ENCODE peak calls at places on chromosome 22, in nine cellular contexts. N is heart right ventricle; R is cardiac muscle cell; W is AG04450; B is thoracic aorta; Q is dorsolateral prefrontal cortex; D is suprapubic skin; E is CD4-positive, CD25-positive, alpha-beta regulatory T cell; L is body of pancreas. X is an unnamed sample.

GRCh38 chr22:26597026-26597425 is 7.1 kb upstream of the TPST2 start:
- DNase-seq in N (no peak), R (no peak), W (no peak), B (no peak), Q (no peak), D (no peak), E (no peak), L (no peak), X (no peak)

GRCh38 chr22:50236731-50237409 is 8.0 kb downstream of the TUBGCP6 start:
- DNase-seq in N (no peak), R (no peak), W (no peak), B (no peak), Q (no peak), D (no peak), E (no peak), L (no peak), X (no peak)

GRCh38 chr22:48440673-48441552 is 1386.8 kb downstream of the BRD1 start:
- DNase-seq in N (no peak), R (no peak), W (no peak), B (no peak), Q (no peak), D (no peak), E (no peak), L (no peak), X (no peak)

GRCh38 chr22:25582946-25583345 is 18.5 kb downstream of the GRK3 start:
- DNase-seq in N (no peak), R (peak), W (peak), B (no peak), Q (no peak), D (no peak), E (no peak), L (no peak), X (no peak)

GRCh38 chr22:39317084-39317755 is 2.2 kb downstream of the RPL3 start:
- DNase-seq in N (no peak), R (no peak), W (no peak), B (no peak), Q (no peak), D (no peak), E (no peak), L (peak), X (no peak)

GRCh38 chr22:25833091-25833490 is 91.1 kb downstream of the MYO18B start:
- DNase-seq in N (peak), R (no peak), W (no peak), B (no peak), Q (no peak), D (no peak), E (no peak), L (no peak), X (no peak)

GRCh38 chr22:20183101-20183500 is 32.2 kb upstream of the CCDC188 start:
- DNase-seq in N (no peak), R (no peak), W (no peak), B (no peak), Q (no peak), D (no peak), E (no peak), L (no peak), X (no peak)

GRCh38 chr22:22925795-22926358 is 38.3 kb downstream of the IGLL5 start:
- DNase-seq in N (no peak), R (no peak), W (no peak), B (no peak), Q (no peak), D (no peak), E (no peak), L (no peak), X (no peak)

GRCh38 chr22:44862981-44863860 is 110.8 kb downstream of the ARHGAP8 start:
- DNase-seq in N (no peak), R (no peak), W (no peak), B (no peak), Q (no peak), D (no peak), E (no peak), L (no peak), X (no peak)

GRCh38 chr22:36258750-36259619 is 6.1 kb downstream of the APOL1 start:
- DNase-seq in N (no peak), R (peak), W (no peak), B (no peak), Q (no peak), D (peak), E (no peak), L (no peak), X (no peak)
- H3K27ac ChIP-seq in N (peak), R (no peak), W (no peak), B (no peak), Q (no peak), D (peak), E (peak), L (no peak), X (no peak)

GRCh38 chr22:24495365-24495675 is 188 bp downstream of the UPB1 start:
- DNase-seq in N (no peak), R (no peak), W (no peak), B (no peak), Q (no peak), D (no peak), E (no peak), L (no peak), X (no peak)
- H3K27ac ChIP-seq in N (no peak), R (no peak), W (no peak), B (no peak), Q (no peak), D (no peak), E (no peak), L (no peak), X (no peak)

GRCh38 chr22:35915477-35916013 is 113.1 kb downstream of the RBFOX2 start:
- DNase-seq in N (no peak), R (no peak), W (no peak), B (no peak), Q (no peak), D (no peak), E (no peak), L (no peak), X (no peak)

GRCh38 chr22:35914357-35914664 is 114.3 kb downstream of the RBFOX2 start:
- DNase-seq in N (no peak), R (no peak), W (no peak), B (no peak), Q (no peak), D (no peak), E (no peak), L (no peak), X (no peak)

GRCh38 chr22:35914665-35915476 is 113.8 kb downstream of the RBFOX2 start:
- DNase-seq in N (peak), R (peak), W (peak), B (peak), Q (peak), D (no peak), E (no peak), L (peak), X (peak)

GRCh38 chr22:35912668-35913067 is 116.0 kb downstream of the RBFOX2 start:
- DNase-seq in N (no peak), R (no peak), W (no peak), B (no peak), Q (no peak), D (no peak), E (no peak), L (no peak), X (no peak)

GRCh38 chr22:35913925-35914324 is 114.7 kb downstream of the RBFOX2 start:
- DNase-seq in N (no peak), R (no peak), W (no peak), B (no peak), Q (no peak), D (no peak), E (no peak), L (no peak), X (no peak)
- H3K27ac ChIP-seq in N (peak), R (peak), W (no peak), B (peak), Q (peak), D (peak), E (no peak), L (peak), X (peak)

GRCh38 chr22:28379075-28379806 is 300.4 kb downstream of the TTC28 start:
- DNase-seq in N (no peak), R (peak), W (no peak), B (no peak), Q (no peak), D (no peak), E (no peak), L (no peak), X (no peak)
- H3K27ac ChIP-seq in N (no peak), R (no peak), W (no peak), B (no peak), Q (no peak), D (no peak), E (no peak), L (no peak), X (no peak)

DNA sequence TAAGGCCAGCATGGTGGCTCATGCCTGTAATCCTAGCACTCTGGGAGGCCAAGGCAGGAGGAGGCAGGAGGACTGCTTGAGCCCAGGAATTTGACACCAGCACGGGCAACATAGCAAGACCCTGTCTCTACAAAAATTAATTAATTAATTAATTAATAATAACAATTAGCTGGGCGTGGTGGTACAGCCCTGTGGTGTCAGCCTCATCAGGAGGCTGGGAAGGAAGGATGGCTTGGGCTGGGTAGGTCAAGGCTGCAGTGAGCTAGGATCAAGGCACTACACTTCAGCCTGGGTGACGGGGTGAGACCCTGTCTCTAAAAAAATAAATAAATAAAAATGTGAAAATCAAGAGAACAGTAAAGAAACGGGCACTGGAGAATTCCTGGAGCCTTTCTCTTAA is 1.3 kb downstream of the ARFGAP3 start:
- DNase-seq in N (no peak), R (no peak), W (no peak), B (no peak), Q (no peak), D (no peak), E (no peak), L (no peak), X (no peak)
- H3K27ac ChIP-seq in N (peak), R (peak), W (no peak), B (peak), Q (peak), D (peak), E (peak), L (peak), X (peak)

GRCh38 chr22:46830001-46830715 is 67.7 kb downstream of the TBC1D22A start:
- DNase-seq in N (peak), R (peak), W (no peak), B (no peak), Q (no peak), D (no peak), E (no peak), L (peak), X (no peak)
- H3K27ac ChIP-seq in N (no peak), R (no peak), W (peak), B (no peak), Q (no peak), D (peak), E (no peak), L (no peak), X (no peak)

GRCh38 chr22:19103881-19104821 is 18.1 kb downstream of the DGCR2 start:
- DNase-seq in N (no peak), R (no peak), W (peak), B (no peak), Q (peak), D (no peak), E (no peak), L (peak), X (no peak)
- H3K27ac ChIP-seq in N (no peak), R (peak), W (peak), B (no peak), Q (peak), D (no peak), E (no peak), L (peak), X (no peak)

GRCh38 chr22:24426859-24427499 is 420 bp upstream of the ADORA2A start:
- DNase-seq in N (no peak), R (no peak), W (no peak), B (no peak), Q (no peak), D (no peak), E (no peak), L (no peak), X (no peak)
- H3K27ac ChIP-seq in N (peak), R (no peak), W (no peak), B (no peak), Q (no peak), D (no peak), E (peak), L (no peak), X (peak)

GRCh38 chr22:33539902-33540751 is 380.1 kb downstream of the LARGE1 start:
- DNase-seq in N (peak), R (no peak), W (no peak), B (peak), Q (no peak), D (peak), E (no peak), L (peak), X (peak)
- H3K27ac ChIP-seq in N (no peak), R (no peak), W (no peak), B (no peak), Q (no peak), D (peak), E (no peak), L (peak), X (no peak)